ENCODE peak calls at places on chromosomes 11 and 22, in four cellular contexts. X is HCT116, I is SK-N-SH, O is PC-3. P is an unnamed sample.

GRCh38 chr11:85182437-85183109 is 444.6 kb downstream of the DLG2 start:
- DNase-seq in O (peak; percentile 75), X (peak; percentile 69), I (peak; percentile 24), P (peak; percentile 57)

GRCh38 chr11:10139656-10140055 is 154.4 kb downstream of the SBF2 start:
- DNase-seq in O (peak; percentile 69), I (no peak), X (no peak), P (peak; percentile 87)

GRCh38 chr11:12131943-12132789 is 21.8 kb downstream of the MICAL2 start:
- DNase-seq in I (no peak), O (no peak), X (no peak), P (no peak)

GRCh38 chr11:75969626-75970308 is 154.8 kb downstream of the UVRAG start:
- DNase-seq in O (peak; percentile 94), X (no peak), I (no peak), P (peak; percentile 98)

GRCh38 chr11:59756496-59756840 is 1.3 kb downstream of the STX3 start:
- DNase-seq in I (no peak), X (no peak), O (no peak), P (peak; percentile 72)

GRCh38 chr11:10413268-10413667 is 41.8 kb upstream of the AMPD3 start:
- DNase-seq in I (no peak), O (peak; percentile 62), X (peak; percentile 28), P (no peak)

GRCh38 chr11:16925495-16926065 is 88.6 kb downstream of the PLEKHA7 start:
- DNase-seq in O (peak; percentile 75), X (peak; percentile 29), I (peak; percentile 85), P (peak; percentile 62)

GRCh38 chr11:114125959-114126358 is 66.4 kb downstream of the ZBTB16 start:
- DNase-seq in X (no peak), I (no peak), O (no peak), P (no peak)

GRCh38 chr11:64094463-64095223 is 58.9 kb downstream of the FLRT1 start:
- DNase-seq in X (peak; percentile 76), I (no peak), O (peak; percentile 96), P (peak; percentile 47)

GRCh38 chr22:48644108-48644507 is 1183.6 kb downstream of the BRD1 start:
- DNase-seq in X (no peak), I (no peak), O (no peak), P (peak; percentile 44)

GRCh38 chr11:86671386-86672006 is 920 bp downstream of the ME3 start:
- DNase-seq in I (no peak), X (no peak), O (peak; percentile 56), P (peak; percentile 55)

GRCh38 chr11:125956371-125956770 is 10.5 kb downstream of the VSIG10L2 start:
- DNase-seq in X (no peak), O (no peak), I (no peak), P (peak; percentile 68)

GRCh38 chr22:46484861-46485595 is 52.4 kb downstream of the CELSR1 start:
- DNase-seq in X (no peak), I (no peak), O (peak; percentile 4), P (no peak)

GRCh38 chr11:45169310-45170072 is 23.1 kb downstream of the PRDM11 start:
- DNase-seq in I (no peak), O (no peak), X (no peak), P (no peak)

GRCh38 chr11:9962722-9963121 is 298.8 kb downstream of the SWAP70 start:
- DNase-seq in I (no peak), O (no peak), X (no peak), P (no peak)

GRCh38 chr11:43947003-43947500 is 4.6 kb downstream of the C11orf96 start:
- DNase-seq in X (peak; percentile 19), O (peak; percentile 38), I (no peak), P (peak; percentile 73)

GRCh38 chr11:43942651-43943356 is 367 bp downstream of the C11orf96 start:
- DNase-seq in X (no peak), O (peak; percentile 2), I (peak; percentile 61), P (peak; percentile 63)

GRCh38 chr11:43943931-43944751 is 1.7 kb downstream of the C11orf96 start:
- DNase-seq in I (no peak), O (peak; percentile 30), X (no peak), P (peak; percentile 47)

GRCh38 chr11:43943357-43943930 is 1.0 kb downstream of the C11orf96 start:
- DNase-seq in O (peak; percentile 7), X (no peak), I (no peak), P (peak; percentile 48)

GRCh38 chr11:43944761-43945311 is 2.4 kb downstream of the C11orf96 start:
- DNase-seq in I (peak; percentile 72), X (no peak), O (peak; percentile 61), P (peak; percentile 42)
- TF ChIP-seq EZH2phosphoT487 in I (no peak), X (no peak), O (no peak), P (no peak)

DNA sequence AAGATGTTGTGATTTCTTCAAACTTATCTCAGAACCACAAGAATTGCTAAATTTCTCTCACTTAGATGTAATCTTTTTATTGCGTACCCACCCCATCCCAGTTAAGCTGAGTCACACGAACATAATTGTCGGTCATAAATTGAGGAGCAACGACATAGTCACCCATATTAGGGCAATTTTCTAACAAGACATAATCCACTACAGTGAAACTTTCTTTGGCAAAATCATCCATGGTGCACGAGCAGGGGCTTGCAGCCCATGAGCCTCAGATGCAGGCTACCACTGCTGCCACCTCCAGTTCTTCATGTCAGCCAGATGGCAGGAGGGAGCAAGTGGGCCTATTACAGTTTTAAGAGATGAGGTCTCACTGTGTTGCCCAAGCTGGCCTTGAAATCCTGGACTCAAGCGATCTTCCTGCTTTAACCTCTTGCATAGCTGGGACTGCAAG is 70.3 kb upstream of the GRK2 start:
- DNase-seq in X (no peak), O (peak; percentile 84), I (no peak), P (peak; percentile 89)
- H3K9ac ChIP-seq in X (no peak overlapping the region), O (no peak overlapping the region), I (no peak overlapping the region), P (peak overlapping the region; percentile 1)

GRCh38 chr11:108538022-108538424 is 39.8 kb upstream of the POGLUT3 start:
- DNase-seq in I (no peak), X (no peak), O (no peak), P (no peak)
- TF ChIP-seq EZH2phosphoT487 in I (no peak), X (no peak), O (no peak), P (no peak)

GRCh38 chr11:47332303-47332711 is 20.2 kb downstream of the MYBPC3 start:
- DNase-seq in X (no peak), O (no peak), I (peak; percentile 27), P (no peak)

GRCh38 chr11:47331454-47332302 is 20.8 kb downstream of the MYBPC3 start:
- DNase-seq in X (no peak), I (peak; percentile 27), O (no peak), P (no peak)

GRCh38 chr11:47328449-47329390 is 23.8 kb downstream of the MYBPC3 start:
- DNase-seq in X (no peak), O (no peak), I (no peak), P (no peak)

GRCh38 chr11:47329431-47329993 is 23.0 kb downstream of the MYBPC3 start:
- DNase-seq in O (no peak), I (peak; percentile 15), X (no peak), P (no peak)

DNA sequence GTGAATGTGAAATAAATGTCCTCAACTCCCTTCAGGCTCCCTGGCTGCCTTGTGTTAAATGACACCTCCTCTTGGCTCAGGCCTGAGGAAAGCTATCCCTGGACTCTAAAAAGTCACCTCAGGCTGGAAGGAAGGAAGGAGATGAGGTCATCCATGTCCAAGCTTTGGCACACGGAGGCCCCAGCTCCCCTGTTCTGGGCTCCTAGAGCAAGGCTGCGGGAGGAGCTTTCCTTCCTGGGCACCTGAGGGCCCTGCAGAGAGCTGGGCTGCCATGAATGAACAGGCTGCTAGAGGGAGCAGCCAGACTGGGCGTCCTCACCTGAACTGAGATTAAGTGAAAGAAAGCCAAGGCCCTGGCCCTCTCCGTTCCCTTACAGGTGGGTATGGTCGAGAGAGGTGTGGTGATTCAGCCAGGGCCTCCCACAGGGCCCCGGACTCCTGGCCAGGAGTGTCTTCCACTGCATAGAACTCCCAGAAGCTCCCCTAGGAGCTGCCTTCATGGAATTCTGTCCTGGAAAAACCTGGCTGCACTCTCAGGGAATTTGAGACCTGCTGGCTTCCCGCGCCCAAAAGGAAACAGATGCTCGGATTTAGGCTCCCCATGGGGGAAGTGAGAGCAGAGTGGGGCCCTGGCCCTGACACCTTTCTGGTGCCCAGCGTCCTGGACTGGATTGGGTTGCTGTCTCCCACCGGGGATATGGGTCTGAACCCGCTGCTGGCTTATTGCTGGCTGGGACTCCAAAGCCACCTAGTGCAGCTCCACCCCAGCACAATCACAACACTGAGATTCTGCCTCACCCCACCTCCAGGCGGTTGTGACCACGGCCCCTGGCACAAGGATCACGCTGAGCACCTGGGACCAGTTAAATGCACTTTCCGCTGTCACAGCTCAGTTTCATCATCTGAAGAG is 22.2 kb downstream of the MYBPC3 start:
- DNase-seq in O (no peak), I (peak; percentile 33), X (no peak), P (peak; percentile 43)
- H3K9ac ChIP-seq in O (no peak overlapping the region), I (no peak overlapping the region), X (no peak overlapping the region), P (no peak overlapping the region)

GRCh38 chr11:13674799-13675509 is 6.5 kb downstream of the FAR1 start:
- DNase-seq in X (no peak), I (no peak), O (no peak), P (peak; percentile 10)
- TF ChIP-seq EZH2phosphoT487 in X (no peak), I (no peak), O (no peak), P (no peak)

DNA sequence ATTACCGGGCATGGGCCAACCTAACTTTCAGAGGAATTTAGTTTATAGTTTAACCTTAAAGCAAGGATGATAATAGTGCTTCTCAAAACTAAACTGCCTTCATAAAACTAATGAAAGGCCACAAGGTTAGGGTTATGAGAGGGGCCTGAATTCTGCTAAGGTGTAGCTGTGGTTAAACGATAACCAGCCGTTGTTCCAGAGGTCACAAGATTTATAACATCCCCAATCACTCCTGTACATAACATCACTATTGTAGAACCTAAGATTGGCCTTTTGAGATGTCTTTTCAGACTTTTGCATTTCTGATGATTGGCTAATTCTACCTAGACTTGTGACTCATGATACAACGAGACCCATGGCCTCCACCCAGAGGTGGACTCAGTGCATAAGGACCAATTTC is 69.7 kb downstream of the ADAMTS15 start:
- DNase-seq in I (no peak), O (no peak), X (no peak), P (no peak)
- H3K9ac ChIP-seq in I (no peak overlapping the region), O (no peak overlapping the region), X (no peak overlapping the region), P (no peak overlapping the region)

GRCh38 chr11:117831661-117832415 is 7.3 kb upstream of the FXYD2 start:
- DNase-seq in I (no peak), O (no peak), X (no peak), P (no peak)

GRCh38 chr11:117830674-117831351 is 6.3 kb upstream of the FXYD2 start:
- DNase-seq in X (no peak), I (no peak), O (no peak), P (no peak)

GRCh38 chr11:117828641-117829368 is 4.3 kb upstream of the FXYD2 start:
- DNase-seq in O (peak; percentile 40), X (no peak), I (no peak), P (peak; percentile 45)

GRCh38 chr11:117829369-117829725 is 4.8 kb upstream of the FXYD2 start:
- DNase-seq in I (no peak), O (no peak), X (no peak), P (no peak)

DNA sequence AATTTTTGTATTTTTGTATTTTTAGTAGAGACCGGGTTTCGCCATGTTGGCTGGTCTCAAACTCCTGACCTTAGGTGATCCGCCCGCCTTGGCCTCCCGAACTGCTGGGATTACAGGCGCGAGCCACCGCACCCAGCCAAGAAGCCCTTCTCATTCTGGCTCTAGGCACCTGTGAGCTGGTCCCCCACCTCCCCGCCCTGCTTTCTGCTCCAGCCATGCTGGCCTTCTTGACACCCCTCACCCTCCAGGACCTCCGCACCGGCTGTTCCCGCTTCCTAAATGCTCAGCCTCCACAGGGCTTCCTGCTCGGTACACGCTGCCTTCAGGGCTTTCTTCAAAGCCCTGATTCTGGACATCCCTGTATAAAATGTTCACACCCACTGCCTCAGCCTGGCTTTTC is 5.5 kb upstream of the FXYD2 start:
- DNase-seq in O (no peak), X (no peak), I (no peak), P (no peak)
- TF ChIP-seq EZH2phosphoT487 in O (no peak), X (no peak), I (no peak), P (no peak)